ENCODE peak calls at places on chromosome 9, in five cellular contexts. R is CD8-positive, alpha-beta T cell; C is uterus; M is cardiac fibroblast; U is A549. O is an unnamed sample.

GRCh38 chr9:98317134-98317857 is 61.8 kb upstream of the TBC1D2 start:
- DNase-seq in C (no peak), U (no peak), M (peak; percentile 25), R (no peak), O (no peak)

GRCh38 chr9:75452512-75452911 is 364.2 kb downstream of the OSTF1 start:
- DNase-seq in U (no peak), C (no peak), M (no peak), R (no peak), O (no peak)

GRCh38 chr9:126222835-126223431 is 103.7 kb upstream of the MVB12B start:
- DNase-seq in M (no peak), C (no peak), R (no peak), U (no peak), O (no peak)

GRCh38 chr9:134585746-134586706 is 55.6 kb upstream of the COL5A1 start:
- DNase-seq in C (no peak), U (peak; percentile 50), M (peak; percentile 64), R (no peak), O (no peak)

GRCh38 chr9:68777070-68777763 is 72.2 kb downstream of the PIP5K1B start:
- DNase-seq in U (no peak), R (no peak), C (no peak), M (no peak), O (no peak)

GRCh38 chr9:129111762-129112151 is 542 bp downstream of the PTPA start:
- DNase-seq in C (peak; percentile 45), M (peak; percentile 68), U (peak; percentile 36), R (no peak), O (peak; percentile 44)

GRCh38 chr9:21761309-21761901 is 41.0 kb upstream of the MTAP start:
- DNase-seq in M (no peak), C (no peak), R (no peak), U (no peak), O (no peak)

GRCh38 chr9:80698725-80699124 is 990.6 kb downstream of the TLE1 start:
- DNase-seq in M (no peak), C (no peak), U (no peak), R (no peak), O (no peak)

GRCh38 chr9:115167175-115167574 is 49.2 kb upstream of the TNC start:
- DNase-seq in M (peak; percentile 34), U (no peak), R (no peak), C (no peak), O (no peak)

DNA sequence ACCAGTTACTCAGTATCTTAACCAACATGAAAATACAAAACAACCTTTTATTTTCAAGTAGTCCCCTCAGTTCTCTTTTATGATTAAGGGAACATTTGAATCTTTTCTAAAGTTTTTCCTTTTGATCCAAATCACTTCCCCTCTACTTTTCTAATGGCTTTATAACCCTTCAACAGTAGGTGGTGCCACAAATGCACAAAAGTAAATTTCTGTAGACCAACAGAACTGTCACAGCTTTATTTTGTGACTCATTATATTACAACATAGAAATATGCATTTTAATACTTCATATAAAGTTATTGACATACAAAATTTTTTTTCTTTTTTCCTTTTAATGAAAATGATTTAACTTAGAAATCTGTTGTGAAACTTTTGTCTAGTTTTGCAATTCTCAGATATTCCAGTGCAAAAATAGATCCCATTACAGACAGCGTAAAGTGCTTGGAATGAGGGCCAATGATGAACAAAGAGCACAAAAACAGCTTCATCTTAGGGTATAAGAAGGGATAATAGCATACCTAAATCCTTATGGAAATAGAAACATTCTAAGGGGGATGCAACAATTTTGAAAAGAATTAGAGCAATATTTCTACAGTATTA is 17.0 kb downstream of the NIPSNAP3B start:
- DNase-seq in C (no peak), U (peak; percentile 44), M (peak; percentile 56), R (no peak), O (no peak)
- TF ChIP-seq CTCF in C (no peak), U (peak; percentile 70), M (peak; percentile 55), R (no peak), O (peak; percentile 22)

DNA sequence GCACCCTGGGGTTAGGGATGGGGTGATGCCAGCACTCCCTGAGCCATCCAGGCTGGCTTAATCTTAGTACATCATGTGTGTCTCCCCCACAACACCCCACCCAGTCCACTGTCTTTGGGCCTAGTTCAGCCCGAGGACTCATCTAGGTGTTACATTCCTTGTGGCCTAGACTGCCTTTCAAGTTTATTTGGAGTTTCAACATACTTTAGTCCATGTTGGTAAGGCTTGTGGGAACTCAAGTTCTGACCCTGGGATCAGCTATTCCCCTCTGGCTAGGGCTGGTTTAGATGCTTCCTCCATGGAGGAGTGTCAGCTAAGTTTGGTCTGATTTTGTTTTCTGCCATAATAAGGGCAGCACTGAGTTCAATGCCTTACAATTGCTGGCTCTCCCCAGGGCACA is 302.4 kb downstream of the SMARCA2 start:
- DNase-seq in C (no peak), R (no peak), U (no peak), M (no peak), O (no peak)
- TF ChIP-seq CTCF in C (no peak), R (no peak), U (no peak), M (no peak), O (no peak)

GRCh38 chr9:36141288-36141687 is 4.8 kb downstream of the GLIPR2 start:
- DNase-seq in M (peak; percentile 54), C (peak; percentile 64), R (no peak), U (peak; percentile 30), O (peak; percentile 12)
- TF ChIP-seq CTCF in M (peak; percentile 39), C (peak; percentile 45), R (no peak), U (peak; percentile 24), O (no peak)

DNA sequence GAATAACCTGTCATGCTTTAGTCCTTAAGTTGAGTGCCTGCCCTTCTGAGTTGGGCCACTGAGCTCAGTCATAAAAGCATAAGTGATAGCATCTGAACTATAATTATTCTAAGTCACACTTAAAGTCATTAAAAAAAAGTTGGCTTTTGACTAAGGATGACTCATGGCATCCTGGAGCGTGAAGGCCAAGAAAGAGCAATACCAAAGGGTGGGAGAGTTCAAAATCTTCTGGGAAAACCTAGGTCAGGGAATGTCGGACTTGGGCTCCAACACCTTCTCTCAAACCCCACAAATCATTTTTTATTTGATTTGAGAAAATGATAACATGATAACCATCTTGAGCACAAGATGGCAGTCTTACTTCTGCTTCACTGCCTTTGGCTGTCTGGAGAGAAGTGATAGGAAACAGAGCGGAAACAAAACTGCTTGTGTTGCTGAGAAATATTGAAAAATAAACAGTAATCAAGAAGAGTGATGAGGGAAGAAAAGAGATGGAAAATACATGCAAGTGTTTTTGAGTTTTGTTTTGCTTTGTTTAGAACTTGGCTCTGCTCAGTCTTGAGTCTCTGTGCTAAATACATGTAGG is 16.9 kb upstream of the NTRK2 start:
- DNase-seq in U (no peak), M (no peak), C (no peak), R (no peak), O (no peak)
- TF ChIP-seq CTCF in U (no peak), M (no peak), C (no peak), R (no peak), O (no peak)

GRCh38 chr9:29697011-29697410 is 2123.7 kb upstream of the C9orf72 start:
- DNase-seq in M (peak; percentile 6), R (no peak), C (no peak), U (no peak), O (no peak)

GRCh38 chr9:29691145-29691544 is 2117.9 kb upstream of the C9orf72 start:
- DNase-seq in M (no peak), C (no peak), U (no peak), R (no peak), O (no peak)

DNA sequence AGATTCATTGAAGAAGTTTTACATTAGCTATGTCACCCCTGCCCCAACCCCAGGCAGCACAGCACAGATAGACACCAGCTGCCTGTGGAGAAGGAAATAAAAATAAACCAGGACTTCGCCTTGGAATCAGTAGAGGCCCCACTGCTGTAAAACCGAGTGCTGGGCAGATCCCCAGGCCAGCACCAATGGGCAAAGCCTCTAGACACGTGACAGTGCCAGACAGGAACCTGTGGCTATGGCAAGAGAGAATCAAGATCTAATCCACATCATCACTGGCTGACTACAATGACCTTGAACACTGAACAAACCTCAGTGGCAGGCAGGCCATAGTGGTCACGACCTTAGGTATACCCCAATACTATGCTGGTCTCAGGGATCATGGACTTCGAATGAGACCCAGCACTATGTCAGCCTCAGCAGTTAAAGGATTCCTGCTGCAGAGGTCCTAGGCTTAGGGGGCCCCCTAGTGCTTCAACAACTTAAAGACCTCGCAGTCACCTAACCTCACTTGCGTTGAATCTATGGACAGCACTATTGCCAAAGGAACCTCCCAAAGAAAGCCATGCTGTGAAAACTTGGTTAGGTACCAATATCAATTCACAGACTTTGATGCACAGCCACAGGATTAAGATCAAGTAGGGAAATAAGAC is 2118.6 kb upstream of the C9orf72 start:
- DNase-seq in R (no peak), U (peak; percentile 42), C (no peak), M (peak; percentile 57), O (peak; percentile 43)
- TF ChIP-seq CTCF in R (no peak), U (peak; percentile 18), C (no peak), M (peak; percentile 60), O (peak; percentile 55)

GRCh38 chr9:4640027-4640426 is 22.1 kb upstream of the PLPP6 start:
- DNase-seq in U (peak; percentile 21), R (peak; percentile 15), C (no peak), M (peak; percentile 39), O (peak; percentile 33)
- TF ChIP-seq CTCF in U (peak; percentile 43), R (peak; percentile 70), C (no peak), M (peak; percentile 41), O (peak; percentile 51)